ENCODE peak calls at places on chromosomes 7 and 10, in nine cellular contexts. X, F, K, E, Y, G, Z, U and R are unnamed samples.

GRCh38 chr7:117859246-117859812 is 13.9 kb downstream of the CTTNBP2 start:
- DNase-seq in X (no peak), F (peak; percentile 51), K (no peak), E (no peak), Y (no peak), G (no peak), Z (no peak), U (no peak), R (no peak)

GRCh38 chr10:16867556-16867955 is 50.3 kb upstream of the RSU1 start:
- DNase-seq in X (peak; percentile 50), F (peak; percentile 43), K (no peak), E (no peak), Y (no peak), G (no peak), Z (peak; percentile 41), U (no peak), R (peak; percentile 61)

GRCh38 chr7:116232402-116232749 is 22.0 kb downstream of the TES start:
- DNase-seq in X (no peak), F (peak; percentile 43), K (no peak), E (no peak), Y (no peak), G (no peak), Z (peak; percentile 38), U (no peak), R (no peak)

GRCh38 chr7:12257582-12257981 is 46.5 kb downstream of the TMEM106B start:
- DNase-seq in X (no peak), F (peak; percentile 72), K (no peak), E (no peak), Y (no peak), G (peak; percentile 56), Z (peak; percentile 19), U (peak; percentile 8), R (no peak)

GRCh38 chr10:129968937-129969527 is 5.0 kb upstream of the EBF3 start:
- DNase-seq in X (no peak), F (no peak), K (peak; percentile 79), E (peak; percentile 84), Y (no peak), G (no peak), Z (peak; percentile 78), U (no peak), R (no peak)

GRCh38 chr10:112585960-112586359 is 138.9 kb downstream of the VTI1A start:
- DNase-seq in X (no peak), F (peak; percentile 14), K (no peak), E (no peak), Y (no peak), G (no peak), Z (peak; percentile 28), U (no peak), R (no peak)

GRCh38 chr7:132437730-132438129 is 138.5 kb downstream of the PLXNA4 start:
- DNase-seq in X (no peak), F (no peak), K (no peak), E (no peak), Y (no peak), G (peak; percentile 48), Z (no peak), U (no peak), R (no peak)

GRCh38 chr7:93044147-93044810 is 73.5 kb downstream of the SAMD9 start:
- DNase-seq in X (peak; percentile 67), F (peak; percentile 34), K (no peak), E (no peak), Y (no peak), G (no peak), Z (peak; percentile 7), U (no peak), R (no peak)

GRCh38 chr7:24741691-24742639 is 15.3 kb downstream of the GSDME start:
- DNase-seq in X (peak; percentile 90), F (peak; percentile 94), K (peak; percentile 73), E (peak; percentile 40), Y (peak; percentile 71), G (no peak), Z (peak; percentile 95), U (no peak), R (peak; percentile 75)

GRCh38 chr10:60549686-60550085 is 160.0 kb upstream of the ANK3 start:
- DNase-seq in X (peak; percentile 38), F (peak; percentile 27), K (no peak), E (no peak), Y (no peak), G (no peak), Z (peak; percentile 32), U (no peak), R (no peak)

GRCh38 chr7:154769527-154769926 is 233.4 kb downstream of the PAXIP1 start:
- DNase-seq in X (no peak), F (no peak), K (no peak), E (no peak), Y (no peak), G (no peak), Z (no peak), U (no peak), R (no peak)

GRCh38 chr10:111347386-111348005 is 270.7 kb downstream of the ADRA2A start:
- DNase-seq in X (no peak), F (no peak), K (no peak), E (no peak), Y (no peak), G (no peak), Z (no peak), U (no peak), R (no peak)

GRCh38 chr7:124113040-124113439 is 80.2 kb upstream of the TMEM229A start:
- DNase-seq in X (no peak), F (no peak), K (no peak), E (no peak), Y (no peak), G (no peak), Z (no peak), U (no peak), R (no peak)

GRCh38 chr7:390761-391410 is 100.9 kb downstream of the FOXL3 start:
- DNase-seq in X (no peak), F (no peak), K (peak; percentile 30), E (no peak), Y (peak; percentile 11), G (no peak), Z (no peak), U (no peak), R (no peak)

GRCh38 chr7:7181519-7182155 is 707 bp upstream of the C1GALT1 start:
- DNase-seq in X (no peak), F (peak; percentile 57), K (peak; percentile 46), E (no peak), Y (peak; percentile 25), G (no peak), Z (peak; percentile 45), U (peak; percentile 55), R (peak; percentile 49)

GRCh38 chr7:142712617-142712957 is 36.7 kb upstream of the PRSS1 start:
- DNase-seq in X (no peak), F (no peak), K (no peak), E (no peak), Y (no peak), G (no peak), Z (no peak), U (no peak), R (no peak)

GRCh38 chr10:43846187-43846680 is 197.6 kb upstream of the ZNF32 start:
- DNase-seq in X (no peak), F (peak; percentile 89), K (no peak), E (no peak), Y (no peak), G (peak; percentile 20), Z (peak; percentile 61), U (no peak), R (no peak)

GRCh38 chr7:7099584-7100014 is 82.7 kb upstream of the C1GALT1 start:
- DNase-seq in X (peak; percentile 89), F (peak; percentile 89), K (peak; percentile 78), E (peak; percentile 52), Y (peak; percentile 66), G (no peak), Z (peak; percentile 98), U (no peak), R (peak; percentile 96)

GRCh38 chr10:123149568-123150228 is 1.8 kb downstream of the HMX2 start:
- DNase-seq in X (peak; percentile 60), F (peak; percentile 44), K (peak; percentile 55), E (no peak), Y (no peak), G (no peak), Z (peak; percentile 44), U (no peak), R (no peak)

GRCh38 chr7:92904292-92905131 is 68.1 kb upstream of the CDK6 start:
- DNase-seq in X (peak; percentile 98), F (peak; percentile 91), K (peak; percentile 24), E (peak; percentile 40), Y (no peak), G (peak; percentile 42), Z (peak; percentile 84), U (peak; percentile 44), R (peak; percentile 78)

GRCh38 chr7:143884978-143885559 is 16.9 kb downstream of the TCAF1 start:
- DNase-seq in X (no peak), F (peak; percentile 76), K (peak; percentile 69), E (peak; percentile 85), Y (peak; percentile 84), G (no peak), Z (peak; percentile 85), U (no peak), R (no peak)

GRCh38 chr7:67878808-67879207 is 882.2 kb downstream of the TYW1 start:
- DNase-seq in X (no peak), F (no peak), K (no peak), E (no peak), Y (no peak), G (no peak), Z (no peak), U (no peak), R (no peak)

DNA sequence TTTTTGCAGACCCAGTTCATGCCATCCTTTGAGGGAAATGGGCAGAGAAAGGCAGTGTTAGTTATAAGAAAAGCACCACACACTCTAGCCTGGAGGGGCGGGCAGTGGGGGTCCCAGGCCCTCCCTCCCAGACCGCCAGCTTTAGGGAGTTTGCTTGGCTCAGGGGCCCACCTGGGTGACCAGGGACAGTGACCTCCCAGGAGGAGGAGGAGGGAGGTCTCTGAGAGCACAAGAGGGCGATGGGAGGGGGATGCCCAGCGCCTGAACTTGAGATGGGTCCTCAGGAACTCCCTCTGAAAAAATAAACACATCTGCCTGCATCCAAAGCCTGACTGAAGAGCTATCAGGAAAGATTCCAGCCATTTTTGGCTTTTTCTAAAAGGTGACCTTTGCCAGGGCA is 32.6 kb downstream of the TRIM8 start:
- DNase-seq in X (no peak), F (no peak), K (no peak), E (no peak), Y (no peak), G (no peak), Z (no peak), U (no peak), R (no peak)
- H3K4me1 ChIP-seq in X (peaks cover 36% of the 10 kb centered on the region), F (peaks cover 51% of the 10 kb centered on the region), K (peaks cover 45% of the 10 kb centered on the region), E (peaks cover 55% of the 10 kb centered on the region), Y (peaks cover 32% of the 10 kb centered on the region), G (peaks cover 33% of the 10 kb centered on the region), Z (peaks cover 72% of the 10 kb centered on the region), U (peaks cover 38% of the 10 kb centered on the region), R (peaks cover 58% of the 10 kb centered on the region)

GRCh38 chr10:104318810-104319684 is 19.2 kb downstream of the ITPRIP start:
- DNase-seq in X (no peak), F (peak; percentile 96), K (peak; percentile 58), E (no peak), Y (peak; percentile 69), G (no peak), Z (peak; percentile 55), U (no peak), R (peak; percentile 36)
- H3K4me1 ChIP-seq in X (peaks cover 65% of the 10 kb centered on the region), F (peaks cover 43% of the 10 kb centered on the region), K (peaks cover 54% of the 10 kb centered on the region), E (no peaks in the 10 kb centered on the region), Y (peaks cover 23% of the 10 kb centered on the region), G (peaks cover 61% of the 10 kb centered on the region), Z (peaks cover 20% of the 10 kb centered on the region), U (peaks cover 48% of the 10 kb centered on the region), R (peaks cover 19% of the 10 kb centered on the region)

GRCh38 chr7:28625446-28625845 is 213.1 kb downstream of the CREB5 start:
- DNase-seq in X (no peak), F (no peak), K (no peak), E (no peak), Y (no peak), G (no peak), Z (no peak), U (no peak), R (no peak)
- H3K4me1 ChIP-seq in X (peaks cover 5% of the 10 kb centered on the region), F (peaks cover 3% of the 10 kb centered on the region), K (peaks cover 51% of the 10 kb centered on the region), E (no peaks in the 10 kb centered on the region), Y (no peaks in the 10 kb centered on the region), G (no peaks in the 10 kb centered on the region), Z (peaks cover 20% of the 10 kb centered on the region), U (no peaks in the 10 kb centered on the region), R (peaks cover 15% of the 10 kb centered on the region)

GRCh38 chr7:70460066-70460465 is 671.9 kb upstream of the GALNT17 start:
- DNase-seq in X (no peak), F (no peak), K (no peak), E (no peak), Y (no peak), G (no peak), Z (no peak), U (no peak), R (no peak)
- H3K4me1 ChIP-seq in X (no peaks in the 10 kb centered on the region), F (no peaks in the 10 kb centered on the region), K (no peaks in the 10 kb centered on the region), E (peaks cover 4% of the 10 kb centered on the region), Y (peaks cover 3% of the 10 kb centered on the region), G (no peaks in the 10 kb centered on the region), Z (peaks cover 24% of the 10 kb centered on the region), U (peaks cover 7% of the 10 kb centered on the region), R (peaks cover 2% of the 10 kb centered on the region)